ENCODE peak calls at places on chromosomes 2 and 18, in six cellular contexts. One of them, this sample, is unnamed.

GRCh38 chr2:1717129-1717528 is 27.2 kb downstream of the PXDN start:
- DNase-seq in coronary artery: peak
- DNase-seq in mammary epithelial cell: peak
- DNase-seq in left lung: no peak
- DNase-seq in pancreas: peak
- DNase-seq in sigmoid colon: peak
- DNase-seq in this sample: no peak

GRCh38 chr2:132941296-132942020 is 271.5 kb upstream of the LYPD1 start:
- DNase-seq in coronary artery: no peak
- DNase-seq in sigmoid colon: no peak
- DNase-seq in mammary epithelial cell: no peak
- DNase-seq in pancreas: no peak
- DNase-seq in left lung: no peak
- DNase-seq in this sample: no peak

GRCh38 chr2:133503323-133503722 is 64.9 kb downstream of the NCKAP5 start:
- DNase-seq in pancreas: no peak
- DNase-seq in sigmoid colon: no peak
- DNase-seq in mammary epithelial cell: no peak
- DNase-seq in coronary artery: no peak
- DNase-seq in left lung: no peak
- DNase-seq in this sample: no peak

GRCh38 chr2:148674063-148675020 is 29.8 kb downstream of the EPC2 start:
- DNase-seq in sigmoid colon: no peak
- DNase-seq in mammary epithelial cell: peak
- DNase-seq in pancreas: no peak
- DNase-seq in left lung: no peak
- DNase-seq in coronary artery: no peak
- DNase-seq in this sample: no peak

GRCh38 chr18:40485318-40485717 is 1469.7 kb upstream of the PIK3C3 start:
- DNase-seq in coronary artery: no peak
- DNase-seq in sigmoid colon: no peak
- DNase-seq in left lung: no peak
- DNase-seq in pancreas: no peak
- DNase-seq in mammary epithelial cell: peak
- DNase-seq in this sample: no peak

GRCh38 chr2:98637401-98638144 is 29.2 kb downstream of the UNC50 start:
- DNase-seq in mammary epithelial cell: no peak
- DNase-seq in coronary artery: no peak
- DNase-seq in pancreas: no peak
- DNase-seq in left lung: no peak
- DNase-seq in sigmoid colon: no peak
- DNase-seq in this sample: no peak

GRCh38 chr18:47492691-47493090 is 241.2 kb upstream of the SKOR2 start:
- DNase-seq in mammary epithelial cell: no peak
- DNase-seq in coronary artery: no peak
- DNase-seq in sigmoid colon: no peak
- DNase-seq in pancreas: no peak
- DNase-seq in left lung: no peak
- DNase-seq in this sample: no peak

GRCh38 chr18:37494406-37494805 is 71.2 kb downstream of the CELF4 start:
- DNase-seq in sigmoid colon: no peak
- DNase-seq in coronary artery: no peak
- DNase-seq in left lung: no peak
- DNase-seq in pancreas: no peak
- DNase-seq in mammary epithelial cell: no peak
- DNase-seq in this sample: no peak

GRCh38 chr2:79576431-79576830 is 63.6 kb downstream of the CTNNA2 start:
- DNase-seq in left lung: no peak
- DNase-seq in mammary epithelial cell: no peak
- DNase-seq in pancreas: no peak
- DNase-seq in sigmoid colon: no peak
- DNase-seq in coronary artery: no peak
- DNase-seq in this sample: no peak

GRCh38 chr2:225824748-225825449 is 425.4 kb downstream of the NYAP2 start:
- DNase-seq in pancreas: no peak
- DNase-seq in coronary artery: no peak
- DNase-seq in left lung: peak
- DNase-seq in mammary epithelial cell: no peak
- DNase-seq in sigmoid colon: peak
- DNase-seq in this sample: no peak

GRCh38 chr2:71460595-71461303 is 7.4 kb downstream of the DYSF start:
- DNase-seq in sigmoid colon: no peak
- DNase-seq in pancreas: no peak
- DNase-seq in left lung: no peak
- DNase-seq in coronary artery: no peak
- DNase-seq in mammary epithelial cell: no peak
- DNase-seq in this sample: no peak

GRCh38 chr18:36341944-36342343 is 44.4 kb downstream of the FHOD3 start:
- DNase-seq in mammary epithelial cell: no peak
- DNase-seq in left lung: no peak
- DNase-seq in sigmoid colon: no peak
- DNase-seq in pancreas: no peak
- DNase-seq in coronary artery: no peak
- DNase-seq in this sample: no peak

GRCh38 chr18:34224423-34225217 is at the start of gene NOL4:
- DNase-seq in sigmoid colon: peak
- DNase-seq in pancreas: peak
- DNase-seq in mammary epithelial cell: peak
- DNase-seq in left lung: peak
- DNase-seq in coronary artery: no peak
- DNase-seq in this sample: peak

GRCh38 chr18:57698571-57699276 is 77.1 kb upstream of the NARS1 start:
- DNase-seq in left lung: no peak
- DNase-seq in pancreas: no peak
- DNase-seq in coronary artery: no peak
- DNase-seq in sigmoid colon: no peak
- DNase-seq in mammary epithelial cell: no peak
- DNase-seq in this sample: no peak

GRCh38 chr2:74441690-74442482 is at the start of gene RTKN:
- DNase-seq in pancreas: peak
- DNase-seq in sigmoid colon: peak
- DNase-seq in mammary epithelial cell: peak
- DNase-seq in coronary artery: no peak
- DNase-seq in left lung: peak
- DNase-seq in this sample: no peak

GRCh38 chr2:39379643-39380524 is 57.2 kb downstream of the MAP4K3 start:
- DNase-seq in pancreas: no peak
- DNase-seq in sigmoid colon: no peak
- DNase-seq in coronary artery: no peak
- DNase-seq in left lung: no peak
- DNase-seq in mammary epithelial cell: peak
- DNase-seq in this sample: peak

GRCh38 chr2:86392873-86393272 is 48.3 kb upstream of the KDM3A start:
- DNase-seq in mammary epithelial cell: no peak
- DNase-seq in sigmoid colon: no peak
- DNase-seq in left lung: no peak
- DNase-seq in pancreas: no peak
- DNase-seq in coronary artery: no peak
- DNase-seq in this sample: peak

GRCh38 chr2:240896871-240897692 is 1.1 kb upstream of the MAB21L4 start:
- DNase-seq in left lung: peak
- DNase-seq in coronary artery: no peak
- DNase-seq in pancreas: peak
- DNase-seq in mammary epithelial cell: peak
- DNase-seq in sigmoid colon: no peak
- DNase-seq in this sample: no peak

GRCh38 chr2:177574357-177574756 is 181.8 kb downstream of the AGPS start:
- DNase-seq in pancreas: no peak
- DNase-seq in left lung: no peak
- DNase-seq in coronary artery: no peak
- DNase-seq in mammary epithelial cell: no peak
- DNase-seq in sigmoid colon: no peak
- DNase-seq in this sample: no peak

GRCh38 chr2:18671363-18671762 is 82.0 kb upstream of the NT5C1B start:
- DNase-seq in pancreas: no peak
- DNase-seq in sigmoid colon: no peak
- DNase-seq in left lung: no peak
- DNase-seq in coronary artery: no peak
- DNase-seq in mammary epithelial cell: peak
- DNase-seq in this sample: no peak

GRCh38 chr2:137947714-137948336 is 16.4 kb upstream of the HNMT start:
- DNase-seq in pancreas: peak
- DNase-seq in sigmoid colon: peak
- DNase-seq in mammary epithelial cell: peak
- DNase-seq in left lung: no peak
- DNase-seq in coronary artery: no peak
- DNase-seq in this sample: peak

GRCh38 chr2:203038586-203038985 is 23.9 kb downstream of the NBEAL1 start:
- DNase-seq in coronary artery: no peak
- DNase-seq in sigmoid colon: no peak
- DNase-seq in mammary epithelial cell: no peak
- DNase-seq in pancreas: no peak
- DNase-seq in left lung: no peak
- DNase-seq in this sample: no peak

GRCh38 chr2:150255528-150255927 is 231.9 kb downstream of the RND3 start:
- DNase-seq in mammary epithelial cell: peak
- DNase-seq in coronary artery: no peak
- DNase-seq in left lung: no peak
- DNase-seq in pancreas: no peak
- DNase-seq in sigmoid colon: no peak
- DNase-seq in this sample: no peak

GRCh38 chr2:8391584-8391983 is 290.3 kb upstream of the ID2 start:
- DNase-seq in left lung: no peak
- DNase-seq in coronary artery: no peak
- DNase-seq in mammary epithelial cell: no peak
- DNase-seq in sigmoid colon: no peak
- DNase-seq in pancreas: no peak
- DNase-seq in this sample: no peak

DNA sequence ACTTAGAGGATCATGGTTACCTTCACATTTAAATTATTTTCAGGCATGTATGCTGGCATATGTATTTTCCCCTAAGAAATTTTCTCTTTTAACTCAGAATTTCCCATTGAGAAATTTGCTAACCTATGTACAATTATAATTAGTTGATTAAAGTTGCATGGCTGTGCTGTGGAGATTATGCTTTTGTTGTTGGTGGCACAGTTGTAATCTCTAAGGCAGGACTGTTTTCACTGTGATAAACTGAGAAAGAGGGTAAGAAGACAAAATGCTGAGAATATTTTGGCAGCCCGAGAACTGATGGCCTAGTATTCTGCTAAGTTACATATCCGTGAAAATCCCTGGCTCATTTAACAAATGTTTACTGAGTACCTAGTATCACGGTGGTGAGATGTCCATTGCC is 1.4 kb downstream of the VRK2 start:
- DNase-seq in coronary artery: no peak
- DNase-seq in pancreas: no peak
- DNase-seq in left lung: no peak
- DNase-seq in mammary epithelial cell: no peak
- DNase-seq in sigmoid colon: no peak
- DNase-seq in this sample: no peak
- H3K4me3 ChIP-seq in coronary artery: peak
- H3K4me3 ChIP-seq in pancreas: no peak
- H3K4me3 ChIP-seq in left lung: no peak
- H3K4me3 ChIP-seq in mammary epithelial cell: peak
- H3K4me3 ChIP-seq in sigmoid colon: peak
- H3K4me3 ChIP-seq in this sample: no peak

GRCh38 chr2:237896507-237896892 is 37.1 kb downstream of the RAMP1 start:
- DNase-seq in coronary artery: no peak
- DNase-seq in sigmoid colon: no peak
- DNase-seq in mammary epithelial cell: no peak
- DNase-seq in pancreas: no peak
- DNase-seq in left lung: no peak
- DNase-seq in this sample: no peak
- H3K27ac ChIP-seq in coronary artery: peak
- H3K27ac ChIP-seq in sigmoid colon: peak
- H3K27ac ChIP-seq in mammary epithelial cell: no peak
- H3K27ac ChIP-seq in pancreas: peak
- H3K27ac ChIP-seq in left lung: no peak
- H3K27ac ChIP-seq in this sample: no peak

GRCh38 chr2:26982102-26982742 is 11.8 kb downstream of the MAPRE3 start:
- DNase-seq in mammary epithelial cell: peak
- DNase-seq in pancreas: peak
- DNase-seq in left lung: no peak
- DNase-seq in coronary artery: no peak
- DNase-seq in sigmoid colon: peak
- DNase-seq in this sample: peak
- TF ChIP-seq CTCF in mammary epithelial cell: peak
- TF ChIP-seq CTCF in pancreas: peak
- TF ChIP-seq CTCF in left lung: peak
- TF ChIP-seq CTCF in coronary artery: no peak
- TF ChIP-seq CTCF in sigmoid colon: no peak
- TF ChIP-seq CTCF in this sample: peak

GRCh38 chr2:3472296-3472695 is 47.0 kb downstream of the ADI1 start:
- DNase-seq in coronary artery: no peak
- DNase-seq in left lung: no peak
- DNase-seq in sigmoid colon: no peak
- DNase-seq in mammary epithelial cell: no peak
- DNase-seq in pancreas: no peak
- DNase-seq in this sample: no peak

GRCh38 chr2:3470166-3470651 is 49.1 kb downstream of the ADI1 start:
- DNase-seq in pancreas: peak
- DNase-seq in mammary epithelial cell: peak
- DNase-seq in sigmoid colon: peak
- DNase-seq in left lung: peak
- DNase-seq in coronary artery: peak
- DNase-seq in this sample: peak

GRCh38 chr2:3469486-3469885 is 49.8 kb downstream of the ADI1 start:
- DNase-seq in pancreas: no peak
- DNase-seq in coronary artery: no peak
- DNase-seq in left lung: peak
- DNase-seq in mammary epithelial cell: no peak
- DNase-seq in sigmoid colon: no peak
- DNase-seq in this sample: no peak

GRCh38 chr2:3472966-3473365 is 46.4 kb downstream of the ADI1 start:
- DNase-seq in left lung: no peak
- DNase-seq in pancreas: no peak
- DNase-seq in coronary artery: no peak
- DNase-seq in sigmoid colon: no peak
- DNase-seq in mammary epithelial cell: no peak
- DNase-seq in this sample: no peak

DNA sequence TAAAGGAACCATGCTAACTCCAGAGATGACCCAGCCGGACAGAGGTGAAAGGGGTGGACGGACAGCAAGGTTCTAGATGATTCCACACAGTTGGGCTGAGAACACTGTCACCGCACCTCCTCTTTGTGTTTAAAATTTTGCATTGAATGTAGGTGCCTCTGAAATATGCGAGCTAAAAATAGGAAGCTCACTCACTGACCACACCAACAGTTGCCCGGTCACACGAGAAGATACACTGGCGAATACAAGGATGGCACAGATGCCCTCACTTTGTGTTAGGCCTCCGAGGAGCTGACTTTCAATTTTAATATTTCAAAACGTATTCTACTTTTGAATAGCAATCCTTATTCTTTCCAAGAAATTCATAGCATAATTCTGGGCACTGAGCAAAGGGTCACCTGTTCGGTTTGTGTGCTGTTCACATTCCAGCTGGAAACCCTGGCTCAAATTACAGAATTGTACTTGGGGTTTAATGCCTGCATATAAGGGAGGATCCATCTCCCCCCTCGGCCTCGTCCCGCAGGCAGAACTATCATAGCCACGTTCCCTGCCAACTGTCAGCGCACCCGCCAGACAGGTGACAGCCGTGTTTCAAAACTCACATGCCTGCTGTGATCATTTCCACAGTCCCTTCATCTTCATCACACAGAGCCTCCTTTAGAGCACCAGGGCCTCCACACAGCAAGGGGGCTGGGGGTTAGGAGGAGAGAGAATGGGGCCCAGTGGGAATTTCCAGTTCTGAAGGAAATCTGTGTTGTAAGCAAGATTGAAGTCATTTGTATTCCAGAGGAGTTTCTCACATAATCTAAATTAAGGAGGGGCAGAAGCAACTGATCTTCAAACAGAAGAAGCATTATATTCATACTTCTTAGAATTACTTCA is 48.2 kb downstream of the ADI1 start:
- DNase-seq in sigmoid colon: no peak
- DNase-seq in mammary epithelial cell: no peak
- DNase-seq in pancreas: no peak
- DNase-seq in left lung: no peak
- DNase-seq in coronary artery: no peak
- DNase-seq in this sample: no peak
- H3K4me3 ChIP-seq in sigmoid colon: no peak
- H3K4me3 ChIP-seq in mammary epithelial cell: no peak
- H3K4me3 ChIP-seq in pancreas: no peak
- H3K4me3 ChIP-seq in left lung: no peak
- H3K4me3 ChIP-seq in coronary artery: peak
- H3K4me3 ChIP-seq in this sample: no peak